ENCODE peak calls at places on chromosomes 16 and 17, in five cellular contexts. P is gastroesophageal sphincter; C is K562; L is right lobe of liver; K is activated T-cell treated with anti-CD3 and anti-CD28 coated beads, Interleukin-2, amount 50 U/mL, for 72 hours. F is an unnamed sample.

GRCh38 chr16:59432934-59433333 is 698.8 kb upstream of the GOT2 start:
- ATAC-seq in P (no peak), C (no peak), L (no peak), K (no peak), F (no peak)

GRCh38 chr17:17043668-17044226 is 1.5 kb downstream of the MPRIP start:
- ATAC-seq in P (no peak), C (no peak), L (peak), K (no peak), F (no peak)

GRCh38 chr17:1134634-1135324 is 45.0 kb downstream of the ABR start:
- ATAC-seq in P (peak), C (no peak), L (no peak), K (no peak), F (no peak)

GRCh38 chr16:25036561-25036960 is 21.4 kb upstream of the ARHGAP17 start:
- ATAC-seq in P (no peak), C (no peak), L (no peak), K (no peak), F (no peak)

GRCh38 chr17:55513885-55514590 is 2.8 kb upstream of the SMIM36 start:
- ATAC-seq in P (peak), C (peak), L (peak), K (peak), F (peak)

GRCh38 chr16:67459066-67459857 is 21.7 kb downstream of the ATP6V0D1 start:
- ATAC-seq in P (peak), C (peak), L (peak), K (no peak), F (no peak)

GRCh38 chr16:23134274-23134673 is 15.0 kb downstream of the USP31 start:
- ATAC-seq in P (no peak), C (peak), L (peak), K (no peak), F (no peak)

GRCh38 chr17:44804301-44805061 is 25.6 kb downstream of the GJC1 start:
- ATAC-seq in P (peak), C (no peak), L (no peak), K (no peak), F (no peak)

GRCh38 chr17:63740464-63741181 is 976 bp downstream of the STRADA start:
- ATAC-seq in P (no peak), C (peak), L (peak), K (no peak), F (no peak)

GRCh38 chr17:17853811-17854527 is 17.2 kb upstream of the SREBF1 start:
- ATAC-seq in P (no peak), C (no peak), L (no peak), K (peak), F (peak)

GRCh38 chr16:81581107-81581506 is 136.5 kb downstream of the CMIP start:
- ATAC-seq in P (no peak), C (no peak), L (no peak), K (no peak), F (no peak)

GRCh38 chr16:81873843-81874752 is 95.0 kb downstream of the PLCG2 start:
- ATAC-seq in P (no peak), C (peak), L (peak), K (peak), F (peak)

GRCh38 chr16:11088432-11088794 is 144.0 kb downstream of the CLEC16A start:
- ATAC-seq in P (no peak), C (no peak), L (no peak), K (no peak), F (no peak)

GRCh38 chr17:57570740-57571344 is 174.3 kb downstream of the CCDC182 start:
- ATAC-seq in P (no peak), C (no peak), L (no peak), K (no peak), F (no peak)

F was measured in activated T-helper 17 cell treated with anti-CD3 and anti-CD28 coated beads, Interleukin-2, amount 50 U/mL, for 72 hours.